ENCODE peak calls at places on chromosome 4, in eight cellular contexts. P is HFF-Myc, N is dorsolateral prefrontal cortex, O is OCI-LY7, T is fibroblast of pulmonary artery, E is SJSA1, A is brain microvascular endothelial cell, Y is OCI-M1. C is an unnamed sample.

GRCh38 chr4:77040265-77040664 is 35.5 kb downstream of the CCNI start:
- DNase-seq in P (no peak), N (no peak), O (no peak), T (peak), E (peak), A (peak), Y (no peak), C (no peak)

GRCh38 chr4:5722328-5722727 is 11.3 kb downstream of the EVC start:
- DNase-seq in P (no peak), N (no peak), O (no peak), T (no peak), E (peak), A (peak), Y (no peak), C (no peak)

GRCh38 chr4:105748222-105748621 is 39.6 kb downstream of the GSTCD start:
- DNase-seq in P (no peak), N (no peak), O (no peak), T (no peak), E (no peak), A (no peak), Y (no peak), C (no peak)

GRCh38 chr4:54152846-54153600 is 53.1 kb downstream of the GSX2 start:
- DNase-seq in P (no peak), N (no peak), O (no peak), T (peak), E (peak), A (peak), Y (no peak), C (no peak)

GRCh38 chr4:26299254-26299882 is 21.4 kb upstream of the RBPJ start:
- DNase-seq in P (no peak), N (no peak), O (no peak), T (no peak), E (no peak), A (no peak), Y (peak), C (no peak)

GRCh38 chr4:79893441-79893840 is 179.6 kb downstream of the ANTXR2 start:
- DNase-seq in P (no peak), N (no peak), O (no peak), T (peak), E (no peak), A (no peak), Y (no peak), C (no peak)

GRCh38 chr4:55303818-55304217 is 42.2 kb upstream of the SRD5A3 start:
- DNase-seq in P (no peak), N (no peak), O (no peak), T (peak), E (no peak), A (peak), Y (peak), C (no peak)

GRCh38 chr4:145183023-145183422 is 2.6 kb upstream of the OTUD4 start:
- DNase-seq in P (no peak), N (no peak), O (no peak), T (no peak), E (no peak), A (no peak), Y (peak), C (no peak)

GRCh38 chr4:47831026-47831689 is 6.7 kb downstream of the CORIN start:
- DNase-seq in P (no peak), N (no peak), O (no peak), T (no peak), E (no peak), A (no peak), Y (no peak), C (no peak)

GRCh38 chr4:4781936-4782754 is 77.3 kb upstream of the MSX1 start:
- DNase-seq in P (peak), N (no peak), O (no peak), T (peak), E (no peak), A (no peak), Y (no peak), C (no peak)

GRCh38 chr4:665381-665750 is 8.7 kb downstream of the ATP5ME start:
- DNase-seq in P (no peak), N (no peak), O (no peak), T (no peak), E (no peak), A (no peak), Y (no peak), C (no peak)

GRCh38 chr4:19947349-19947748 is 304.4 kb upstream of the SLIT2 start:
- DNase-seq in P (no peak), N (no peak), O (no peak), T (peak), E (peak), A (peak), Y (no peak), C (peak)

GRCh38 chr4:169900241-169900845 is 125.9 kb downstream of the MFAP3L start:
- DNase-seq in P (no peak), N (no peak), O (no peak), T (no peak), E (no peak), A (no peak), Y (no peak), C (no peak)

GRCh38 chr4:1577818-1578217 is 106.3 kb downstream of the FAM53A start:
- DNase-seq in P (no peak), N (no peak), O (no peak), T (no peak), E (no peak), A (no peak), Y (no peak), C (no peak)

GRCh38 chr4:6217716-6218381 is 17.5 kb upstream of the JAKMIP1 start:
- DNase-seq in P (no peak), N (no peak), O (no peak), T (no peak), E (no peak), A (no peak), Y (no peak), C (no peak)

GRCh38 chr4:143667461-143667860 is 33.0 kb downstream of the FREM3 start:
- DNase-seq in P (no peak), N (no peak), O (no peak), T (peak), E (no peak), A (peak), Y (no peak), C (no peak)

GRCh38 chr4:123479944-123480343 is 83.3 kb downstream of the SPRY1 start:
- DNase-seq in P (no peak), N (no peak), O (peak), T (no peak), E (no peak), A (no peak), Y (peak), C (no peak)

GRCh38 chr4:2025817-2026216 is 17.0 kb upstream of the NELFA start:
- DNase-seq in P (no peak), N (no peak), O (no peak), T (no peak), E (no peak), A (no peak), Y (no peak), C (no peak)

GRCh38 chr4:44869222-44869882 is 143.0 kb upstream of the GNPDA2 start:
- DNase-seq in P (no peak), N (no peak), O (no peak), T (no peak), E (no peak), A (no peak), Y (peak), C (no peak)

GRCh38 chr4:74418063-74418670 is 26.8 kb upstream of the AREG start:
- DNase-seq in P (peak), N (no peak), O (no peak), T (peak), E (peak), A (peak), Y (no peak), C (peak)

GRCh38 chr4:189505380-189505779 is 435.3 kb upstream of the FRG1 start:
- DNase-seq in P (no peak), N (no peak), O (no peak), T (no peak), E (no peak), A (no peak), Y (no peak), C (no peak)

GRCh38 chr4:5916229-5916628 is 23.3 kb upstream of the CRMP1 start:
- DNase-seq in P (no peak), N (no peak), O (no peak), T (no peak), E (no peak), A (no peak), Y (no peak), C (no peak)

GRCh38 chr4:181854142-181854541 is 389.1 kb upstream of the TENM3 start:
- DNase-seq in P (no peak), N (no peak), O (no peak), T (no peak), E (no peak), A (no peak), Y (no peak), C (no peak)

GRCh38 chr4:103207673-103208072 is 9.5 kb upstream of the CENPE start:
- DNase-seq in P (no peak), N (no peak), O (no peak), T (no peak), E (no peak), A (no peak), Y (peak), C (no peak)

GRCh38 chr4:40576651-40577480 is 52.8 kb downstream of the RBM47 start:
- DNase-seq in P (peak), N (peak), O (peak), T (peak), E (peak), A (peak), Y (peak), C (no peak)

GRCh38 chr4:139593091-139593564 is 37.1 kb upstream of the SETD7 start:
- DNase-seq in P (no peak), N (no peak), O (no peak), T (peak), E (peak), A (peak), Y (peak), C (no peak)

GRCh38 chr4:2591189-2591588 is 54.7 kb downstream of the FAM193A start:
- DNase-seq in P (no peak), N (no peak), O (no peak), T (peak), E (no peak), A (no peak), Y (peak), C (no peak)

GRCh38 chr4:15729910-15730533 is 27.2 kb downstream of the BST1 start:
- DNase-seq in P (peak), N (no peak), O (peak), T (peak), E (peak), A (peak), Y (peak), C (no peak)

GRCh38 chr4:71583971-71584370 is 199.9 kb downstream of the GC start:
- DNase-seq in P (no peak), N (no peak), O (no peak), T (no peak), E (no peak), A (no peak), Y (no peak), C (no peak)

GRCh38 chr4:2015008-2015407 is 6.2 kb upstream of the NELFA start:
- DNase-seq in P (no peak), N (no peak), O (no peak), T (no peak), E (no peak), A (no peak), Y (no peak), C (no peak)

GRCh38 chr4:109912706-109913621 is at the start of gene EGF:
- DNase-seq in P (peak), N (no peak), O (no peak), T (peak), E (peak), A (peak), Y (peak), C (no peak)

C was measured in T1000.